ENCODE peak calls at places on chromosomes 4 and X, in four cellular contexts. N, D, R and X are unnamed samples.

GRCh38 chr4:80266902-80267380 is 477 bp downstream of the FGF5 start:
- DNase-seq in D (peak), R (peak), N (no peak), X (no peak)

GRCh38 chr4:4672397-4672796 is 130.5 kb upstream of the STX18 start:
- DNase-seq in R (no peak), N (no peak), D (no peak), X (no peak)

GRCh38 chr4:169121920-169122319 is 111.9 kb upstream of the CBR4 start:
- DNase-seq in N (no peak), D (no peak), R (no peak), X (no peak)

GRCh38 chr4:1737666-1738065 is 16.3 kb downstream of the TACC3 start:
- DNase-seq in D (no peak), R (no peak), N (no peak), X (no peak)

GRCh38 chrX:122094611-122095010 is 1047.2 kb downstream of the GLUD2 start:
- DNase-seq in R (no peak), D (peak), N (no peak), X (no peak)

GRCh38 chr4:98794565-98795205 is 134.2 kb downstream of the EIF4E start:
- DNase-seq in R (no peak), D (peak), N (no peak), X (no peak)

GRCh38 chr4:152531479-152531878 is 4.4 kb downstream of the FBXW7 start:
- DNase-seq in N (no peak), R (no peak), D (no peak), X (no peak)

GRCh38 chr4:174457468-174457867 is 64.8 kb downstream of the HPGD start:
- DNase-seq in R (no peak), D (no peak), N (no peak), X (no peak)

GRCh38 chr4:77586953-77587383 is 18.7 kb upstream of the CXCL13 start:
- DNase-seq in N (peak), R (peak), D (no peak), X (peak)

GRCh38 chr4:54566608-54567007 is 91.1 kb upstream of the KIT start:
- DNase-seq in N (no peak), D (no peak), R (no peak), X (peak)

GRCh38 chr4:109334596-109335105 is 32.2 kb upstream of the COL25A1 start:
- DNase-seq in D (no peak), R (no peak), N (no peak), X (no peak)

GRCh38 chr4:140807491-140808257 is 51.5 kb upstream of the TBC1D9 start:
- DNase-seq in D (peak), R (peak), N (no peak), X (peak)

GRCh38 chrX:74593593-74593992 is 20.8 kb downstream of the RLIM start:
- DNase-seq in R (no peak), N (no peak), D (no peak), X (no peak)

GRCh38 chr4:30719363-30720020 is 677 bp upstream of the PCDH7 start:
- DNase-seq in N (no peak), R (no peak), D (peak), X (no peak)

GRCh38 chr4:60042941-60043340 is 1157.2 kb upstream of the ADGRL3 start:
- DNase-seq in N (no peak), R (no peak), D (no peak), X (no peak)

GRCh38 chrX:142663330-142664095 is 362.2 kb upstream of the SPANXN4 start:
- DNase-seq in D (no peak), N (no peak), R (no peak), X (no peak)

GRCh38 chr4:4542824-4543485 is 1.1 kb upstream of the STX18 start:
- DNase-seq in N (no peak), R (no peak), D (no peak), X (no peak)

GRCh38 chr4:124334119-124334518 is 378.4 kb downstream of the ANKRD50 start:
- DNase-seq in R (no peak), N (no peak), D (peak), X (peak)

GRCh38 chrX:24838624-24839023 is 144.9 kb downstream of the POLA1 start:
- DNase-seq in D (peak), N (no peak), R (no peak), X (peak)

GRCh38 chr4:15749001-15749400 is 29.1 kb upstream of the CD38 start:
- DNase-seq in R (no peak), D (no peak), N (no peak), X (no peak)

GRCh38 chr4:56468097-56468422 is 643 bp downstream of the SRP72 start:
- DNase-seq in N (no peak), R (no peak), D (no peak), X (peak)

GRCh38 chrX:153688900-153689590 is 1.3 kb downstream of the SLC6A8 start:
- DNase-seq in N (no peak), R (no peak), D (peak), X (no peak)

GRCh38 chr4:149823770-149824221 is 8.2 kb upstream of the IQCM start:
- DNase-seq in R (no peak), D (peak), N (no peak), X (no peak)

GRCh38 chr4:26557164-26557563 is 26.7 kb upstream of the TBC1D19 start:
- DNase-seq in R (no peak), N (no peak), D (peak), X (no peak)

GRCh38 chrX:39492495-39493162 is 605.1 kb downstream of the BCOR start:
- DNase-seq in N (no peak), D (no peak), R (peak), X (no peak)

GRCh38 chr4:65670331-65671031 is at the start of gene EPHA5:
- DNase-seq in R (no peak), D (peak), N (no peak), X (peak)

GRCh38 chr4:94488667-94489066 is 36.9 kb downstream of the PDLIM5 start:
- DNase-seq in N (no peak), D (peak), R (no peak), X (no peak)

GRCh38 chr4:26826721-26827120 is 33.9 kb upstream of the STIM2 start:
- DNase-seq in D (peak), R (peak), N (no peak), X (no peak)